ENCODE peak calls at places on chromosomes 13 and 19, in five cellular contexts. A, H, T, D and P are unnamed samples.

GRCh38 chr19:42407085-42407815 is 17.2 kb upstream of the CNFN start:
- DNase-seq in A (no peak), H (no peak), D (no peak), T (no peak), P (no peak)

GRCh38 chr13:109274188-109274821 is 512.1 kb downstream of the IRS2 start:
- DNase-seq in A (no peak), T (peak; percentile 6), D (no peak), H (peak; percentile 86), P (no peak)

GRCh38 chr13:108033800-108034707 is 181.3 kb downstream of the LIG4 start:
- DNase-seq in A (no peak), D (no peak), H (no peak), T (no peak), P (no peak)

GRCh38 chr13:52599853-52600603 is 42.2 kb upstream of the HNRNPA1L2 start:
- DNase-seq in H (peak; percentile 86), D (peak; percentile 39), A (peak; percentile 4), T (no peak), P (no peak)

GRCh38 chr19:42032428-42032827 is 37.6 kb downstream of the GRIK5 start:
- DNase-seq in A (peak; percentile 83), D (no peak), H (peak; percentile 71), T (no peak), P (no peak)

GRCh38 chr13:50127017-50127725 is 111.9 kb downstream of the KCNRG start:
- DNase-seq in A (no peak), D (peak; percentile 64), T (no peak), H (peak; percentile 77), P (peak; percentile 39)

GRCh38 chr19:7602240-7602934 is 6.7 kb downstream of the CAMSAP3 start:
- DNase-seq in A (no peak), H (no peak), D (no peak), T (no peak), P (no peak)

GRCh38 chr19:43755256-43755801 is 567 bp upstream of the SMG9 start:
- DNase-seq in H (peak; percentile 86), D (peak; percentile 88), T (no peak), A (no peak), P (peak; percentile 72)

GRCh38 chr19:13017306-13018036 is 22.2 kb downstream of the NFIX start:
- DNase-seq in D (no peak), A (no peak), H (peak; percentile 74), T (no peak), P (no peak)

GRCh38 chr19:53644061-53644816 is 12.4 kb downstream of the DPRX start:
- DNase-seq in A (no peak), D (no peak), T (no peak), H (peak; percentile 77), P (no peak)

GRCh38 chr13:101875717-101876393 is 423.4 kb downstream of the ITGBL1 start:
- DNase-seq in D (no peak), H (no peak), T (peak; percentile 21), A (peak; percentile 15), P (no peak)